ENCODE peak calls at places on chromosomes 7 and 10, in nine cellular contexts. One of them, this sample, is unnamed.

GRCh38 chr7:41956712-41957111 is 253.8 kb upstream of the INHBA start:
- DNase-seq in activated CD8-positive, alpha-beta memory T cell treated with anti-CD3 and anti-CD28 coated beads for 24 hours: no peak
- DNase-seq in AG09309: no peak
- DNase-seq in effector memory CD8-positive, alpha-beta T cell: no peak
- DNase-seq in NCI-H1105: no peak
- DNase-seq in AG04449: no peak
- DNase-seq in Ammon's horn: no peak
- DNase-seq in T-helper 1 cell: no peak
- DNase-seq in ELR: no peak
- DNase-seq in this sample: no peak

GRCh38 chr7:14018751-14019150 is 29.3 kb upstream of the ETV1 start:
- DNase-seq in AG09309: no peak
- DNase-seq in AG04449: no peak
- DNase-seq in effector memory CD8-positive, alpha-beta T cell: no peak
- DNase-seq in T-helper 1 cell: no peak
- DNase-seq in activated CD8-positive, alpha-beta memory T cell treated with anti-CD3 and anti-CD28 coated beads for 24 hours: no peak
- DNase-seq in NCI-H1105: no peak
- DNase-seq in Ammon's horn: no peak
- DNase-seq in ELR: peak
- DNase-seq in this sample: no peak

GRCh38 chr7:151964951-151965350 is 8.7 kb downstream of the GALNTL5 start:
- DNase-seq in AG04449: no peak
- DNase-seq in activated CD8-positive, alpha-beta memory T cell treated with anti-CD3 and anti-CD28 coated beads for 24 hours: no peak
- DNase-seq in Ammon's horn: no peak
- DNase-seq in ELR: no peak
- DNase-seq in T-helper 1 cell: no peak
- DNase-seq in effector memory CD8-positive, alpha-beta T cell: no peak
- DNase-seq in NCI-H1105: no peak
- DNase-seq in AG09309: no peak
- DNase-seq in this sample: no peak

GRCh38 chr7:41890631-41891265 is 187.9 kb upstream of the INHBA start:
- DNase-seq in ELR: no peak
- DNase-seq in NCI-H1105: no peak
- DNase-seq in AG04449: no peak
- DNase-seq in effector memory CD8-positive, alpha-beta T cell: no peak
- DNase-seq in Ammon's horn: no peak
- DNase-seq in activated CD8-positive, alpha-beta memory T cell treated with anti-CD3 and anti-CD28 coated beads for 24 hours: no peak
- DNase-seq in T-helper 1 cell: no peak
- DNase-seq in AG09309: no peak
- DNase-seq in this sample: no peak

GRCh38 chr7:91263359-91264082 is 712 bp upstream of the FZD1 start:
- DNase-seq in NCI-H1105: peak
- DNase-seq in AG04449: no peak
- DNase-seq in activated CD8-positive, alpha-beta memory T cell treated with anti-CD3 and anti-CD28 coated beads for 24 hours: no peak
- DNase-seq in Ammon's horn: peak
- DNase-seq in ELR: peak
- DNase-seq in effector memory CD8-positive, alpha-beta T cell: no peak
- DNase-seq in AG09309: no peak
- DNase-seq in T-helper 1 cell: no peak
- DNase-seq in this sample: peak

GRCh38 chr7:131753620-131754222 is 197.3 kb upstream of the PODXL start:
- DNase-seq in AG09309: no peak
- DNase-seq in Ammon's horn: no peak
- DNase-seq in activated CD8-positive, alpha-beta memory T cell treated with anti-CD3 and anti-CD28 coated beads for 24 hours: no peak
- DNase-seq in NCI-H1105: no peak
- DNase-seq in effector memory CD8-positive, alpha-beta T cell: no peak
- DNase-seq in AG04449: no peak
- DNase-seq in T-helper 1 cell: no peak
- DNase-seq in ELR: peak
- DNase-seq in this sample: no peak

GRCh38 chr10:124911124-124912051 is 30.5 kb upstream of the ZRANB1 start:
- DNase-seq in T-helper 1 cell: no peak
- DNase-seq in effector memory CD8-positive, alpha-beta T cell: no peak
- DNase-seq in ELR: no peak
- DNase-seq in activated CD8-positive, alpha-beta memory T cell treated with anti-CD3 and anti-CD28 coated beads for 24 hours: no peak
- DNase-seq in NCI-H1105: no peak
- DNase-seq in AG04449: peak
- DNase-seq in AG09309: peak
- DNase-seq in Ammon's horn: peak
- DNase-seq in this sample: no peak

GRCh38 chr7:133314084-133314483 is 61.2 kb downstream of the EXOC4 start:
- DNase-seq in T-helper 1 cell: no peak
- DNase-seq in NCI-H1105: no peak
- DNase-seq in AG04449: no peak
- DNase-seq in Ammon's horn: no peak
- DNase-seq in ELR: no peak
- DNase-seq in activated CD8-positive, alpha-beta memory T cell treated with anti-CD3 and anti-CD28 coated beads for 24 hours: no peak
- DNase-seq in AG09309: no peak
- DNase-seq in effector memory CD8-positive, alpha-beta T cell: no peak
- DNase-seq in this sample: no peak

GRCh38 chr10:104333728-104334373 is 4.4 kb downstream of the ITPRIP start:
- DNase-seq in NCI-H1105: no peak
- DNase-seq in effector memory CD8-positive, alpha-beta T cell: no peak
- DNase-seq in ELR: no peak
- DNase-seq in Ammon's horn: no peak
- DNase-seq in AG09309: no peak
- DNase-seq in activated CD8-positive, alpha-beta memory T cell treated with anti-CD3 and anti-CD28 coated beads for 24 hours: peak
- DNase-seq in AG04449: no peak
- DNase-seq in T-helper 1 cell: no peak
- DNase-seq in this sample: no peak